ENCODE peak calls at places on chromosomes 1 and 21, in seven cellular contexts. F is RWPE1, V is cardiac muscle cell, M is fibroblast of the aortic adventitia, S is fibroblast of lung, H is GM12878, Q is left lung. Y is an unnamed sample.

GRCh38 chr1:181131255-181131901 is 42.9 kb downstream of the IER5 start:
- DNase-seq in H (no peak), S (no peak), V (no peak), M (no peak), F (no peak), Q (no peak), Y (no peak)

GRCh38 chr1:21539933-21540332 is 30.7 kb downstream of the ALPL start:
- DNase-seq in S (peak; percentile 10), H (no peak), Q (no peak), V (no peak), F (peak; percentile 38), M (no peak), Y (peak; percentile 11)

GRCh38 chr1:93180723-93181613 is at the start of gene CCDC18:
- DNase-seq in H (peak; percentile 56), M (no peak), V (no peak), F (peak; percentile 16), S (peak; percentile 51), Q (no peak), Y (peak; percentile 47)

GRCh38 chr1:59128784-59129227 is 168.1 kb upstream of the FGGY start:
- DNase-seq in V (no peak), Q (no peak), M (peak; percentile 88), H (no peak), S (peak; percentile 95), F (peak; percentile 26), Y (peak; percentile 53)

GRCh38 chr1:100188617-100189016 is 10.6 kb upstream of the LRRC39 start:
- DNase-seq in V (no peak), F (no peak), H (peak; percentile 31), Q (no peak), M (peak; percentile 80), S (peak; percentile 96), Y (peak; percentile 34)

GRCh38 chr1:47507140-47507539 is 69.3 kb downstream of the FOXD2 start:
- DNase-seq in Q (no peak), V (no peak), M (no peak), F (no peak), H (no peak), S (no peak), Y (no peak)

GRCh38 chr1:241639653-241640148 is 468 bp downstream of the CHML start:
- DNase-seq in H (no peak), Q (peak; percentile 86), S (peak; percentile 41), F (no peak), M (peak; percentile 14), V (peak; percentile 27), Y (no peak)

GRCh38 chr1:209628618-209629299 is 23.5 kb downstream of the LAMB3 start:
- DNase-seq in F (no peak), Q (no peak), M (no peak), H (no peak), S (no peak), V (no peak), Y (no peak)

GRCh38 chr21:43899307-43900077 is 34.5 kb downstream of the AGPAT3 start:
- DNase-seq in F (no peak), H (no peak), S (no peak), Q (no peak), M (no peak), V (no peak), Y (no peak)

GRCh38 chr1:232367293-232367692 is 262.6 kb downstream of the SIPA1L2 start:
- DNase-seq in S (peak; percentile 20), V (no peak), M (no peak), F (no peak), Q (no peak), H (no peak), Y (no peak)

GRCh38 chr1:5983361-5984103 is 8.7 kb downstream of the NPHP4 start:
- DNase-seq in F (peak; percentile 35), S (peak; percentile 81), V (no peak), Q (no peak), M (peak; percentile 65), H (no peak), Y (peak; percentile 84)

GRCh38 chr1:66446261-66447001 is 87.5 kb upstream of the SGIP1 start:
- DNase-seq in Q (no peak), H (peak; percentile 63), M (peak; percentile 88), V (peak; percentile 74), S (peak; percentile 50), F (peak; percentile 64), Y (peak; percentile 50)

GRCh38 chr1:183685112-183685713 is 32.1 kb upstream of the APOBEC4 start:
- DNase-seq in S (peak; percentile 31), M (peak; percentile 78), F (peak; percentile 79), Q (no peak), H (peak; percentile 11), V (peak; percentile 68), Y (peak; percentile 39)

GRCh38 chr1:208044568-208045241 is 133.8 kb upstream of the CD34 start:
- DNase-seq in M (no peak), Q (no peak), S (no peak), F (no peak), H (no peak), V (no peak), Y (no peak)

GRCh38 chr21:37982496-37983318 is 66.5 kb upstream of the KCNJ6 start:
- DNase-seq in V (no peak), F (no peak), S (no peak), H (no peak), M (no peak), Q (no peak), Y (no peak)

GRCh38 chr1:94739521-94740061 is 80.6 kb upstream of the SLC44A3 start:
- DNase-seq in F (no peak), Q (no peak), V (no peak), H (no peak), M (peak; percentile 90), S (peak; percentile 99), Y (peak; percentile 94)

GRCh38 chr1:183896466-183897026 is 91.6 kb downstream of the RGL1 start:
- DNase-seq in Q (no peak), V (no peak), H (no peak), M (no peak), S (peak; percentile 75), F (peak; percentile 14), Y (no peak)

GRCh38 chr21:43634618-43635017 is 24.7 kb downstream of the HSF2BP start:
- DNase-seq in M (no peak), S (peak; percentile 72), H (no peak), Q (no peak), F (no peak), V (no peak), Y (peak; percentile 13)

GRCh38 chr1:213982814-213983588 is 4.8 kb upstream of the PROX1 start:
- DNase-seq in H (no peak), F (no peak), M (no peak), S (peak; percentile 13), V (peak; percentile 84), Q (peak; percentile 74), Y (peak; percentile 34)

GRCh38 chr1:94602312-94602711 is 60.8 kb upstream of the F3 start:
- DNase-seq in S (peak; percentile 77), M (no peak), F (no peak), H (no peak), Q (no peak), V (no peak), Y (peak; percentile 30)

GRCh38 chr1:34899906-34900305 is 29.5 kb downstream of the DLGAP3 start:
- DNase-seq in H (no peak), F (no peak), Q (no peak), V (no peak), S (no peak), M (no peak), Y (no peak)

GRCh38 chr1:34900775-34901502 is 28.5 kb downstream of the DLGAP3 start:
- DNase-seq in S (no peak), H (no peak), F (no peak), Q (no peak), V (no peak), M (no peak), Y (no peak)

GRCh38 chr1:34899471-34899870 is 30.0 kb downstream of the DLGAP3 start:
- DNase-seq in M (no peak), S (no peak), V (no peak), H (no peak), Q (no peak), F (no peak), Y (no peak)

GRCh38 chr1:34898220-34898820 is 31.1 kb downstream of the DLGAP3 start:
- DNase-seq in V (no peak), Q (no peak), F (no peak), H (no peak), M (peak; percentile 42), S (no peak), Y (no peak)

DNA sequence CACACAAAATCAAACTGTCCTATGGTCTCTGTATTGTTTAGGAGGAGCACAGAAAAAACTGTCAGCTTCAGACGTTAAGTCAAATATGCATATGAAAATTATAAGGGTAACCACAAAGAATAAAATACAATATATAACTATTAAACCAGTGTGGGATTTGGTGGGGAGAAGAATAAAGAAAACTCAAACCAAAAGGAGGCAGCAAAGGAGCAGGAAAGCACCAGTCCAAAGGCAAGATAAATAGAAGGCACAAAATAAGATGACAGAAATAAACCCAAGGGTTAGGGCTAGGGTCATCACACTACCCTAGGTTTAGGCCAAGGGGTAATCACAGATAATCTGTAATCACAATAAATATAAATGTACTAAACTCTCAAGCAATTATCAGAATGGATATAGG is 32.8 kb downstream of the DLGAP3 start:
- DNase-seq in V (no peak), M (peak; percentile 12), Q (no peak), F (no peak), S (no peak), H (no peak), Y (peak; percentile 24)
- TF ChIP-seq CTCF in V (no peak), M (no peak), Q (no peak), F (no peak), S (peak; percentile 6), H (no peak), Y (no peak)

GRCh38 chr1:1796466-1796865 is 18.2 kb upstream of the NADK start:
- DNase-seq in Q (no peak), H (no peak), M (no peak), S (no peak), V (no peak), F (no peak), Y (no peak)
- TF ChIP-seq CTCF in Q (no peak), H (peak; percentile 31), M (peak; percentile 35), S (no peak), V (peak; percentile 27), F (peak; percentile 16), Y (no peak)

GRCh38 chr1:205584732-205585131 is 47.1 kb downstream of the ELK4 start:
- DNase-seq in F (no peak), Q (no peak), M (no peak), V (no peak), H (no peak), S (no peak), Y (no peak)
- TF ChIP-seq CTCF in F (peak; percentile 15), Q (no peak), M (peak; percentile 32), V (peak; percentile 33), H (peak; percentile 44), S (peak; percentile 24), Y (no peak)

DNA sequence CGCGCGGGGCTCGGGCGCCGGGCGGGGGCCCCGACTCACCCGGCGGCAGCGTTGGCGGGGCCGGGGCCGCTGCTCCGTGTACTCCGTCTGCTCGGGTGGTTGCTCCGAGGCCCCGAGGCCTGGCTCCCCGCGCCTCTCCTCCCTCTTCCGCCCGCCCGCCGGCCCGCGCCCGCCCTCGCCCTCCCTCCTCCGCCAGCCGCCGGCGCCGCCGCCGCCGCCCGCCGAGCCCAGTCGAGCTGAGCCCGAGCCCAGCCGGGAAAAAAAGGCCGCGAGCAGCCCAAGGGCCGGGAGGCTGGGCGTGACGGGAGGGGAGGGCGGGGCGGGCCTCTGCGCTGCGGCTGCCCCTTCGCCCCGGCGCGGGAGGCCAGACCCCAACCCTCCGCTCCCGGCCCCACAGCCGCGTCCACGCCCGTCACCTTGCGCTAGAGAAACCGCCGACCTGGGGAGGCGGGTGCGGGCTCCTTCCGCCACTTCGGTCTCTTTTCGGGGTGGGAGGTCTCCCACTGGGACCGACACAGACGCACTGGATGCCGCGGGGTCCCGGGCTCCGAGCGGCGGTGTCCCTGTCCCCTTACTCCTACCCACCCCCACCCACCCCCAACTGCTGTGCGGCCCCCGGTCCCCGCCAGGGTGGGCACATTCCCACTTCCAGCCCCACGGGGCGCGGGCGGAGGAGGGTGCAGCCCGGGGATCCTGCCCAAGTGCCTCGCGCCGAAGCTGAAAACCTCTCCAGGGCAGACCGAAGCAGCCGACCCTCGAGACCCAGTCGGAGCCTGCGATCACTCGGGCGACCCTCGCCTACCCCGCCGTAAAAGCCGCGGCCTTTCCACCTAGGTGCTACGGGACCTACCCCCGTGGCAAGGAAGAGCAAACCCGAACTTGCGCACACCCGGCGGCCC is at the start of gene CERS2:
- DNase-seq in S (peak; percentile 76), F (peak; percentile 82), Q (peak; percentile 98), V (peak; percentile 93), M (peak; percentile 68), H (no peak), Y (peak; percentile 81)
- TF ChIP-seq CTCF in S (no peak), F (no peak), Q (no peak), V (no peak), M (no peak), H (no peak), Y (no peak)